ENCODE peak calls at places on chromosome 9, in nine cellular contexts. Z is astrocyte of the spinal cord, O is type B pancreatic cell, M is BJ, T is pancreas, J is PC-3, B is lower leg skin, V is left lung, G is AG04450. X is an unnamed sample.

GRCh38 chr9:113918697-113919390 is 42.7 kb downstream of the ZNF618 start:
- DNase-seq in Z (no peak), O (no peak), M (no peak), T (no peak), J (no peak), B (no peak), V (no peak), G (no peak), X (no peak)

GRCh38 chr9:121557581-121558422 is 58.2 kb upstream of the GGTA1 start:
- DNase-seq in Z (peak), O (no peak), M (peak), T (no peak), J (peak), B (peak), V (no peak), G (peak), X (peak)

GRCh38 chr9:37938121-37938906 is 34.4 kb upstream of the SLC25A51 start:
- DNase-seq in Z (peak), O (no peak), M (peak), T (no peak), J (peak), B (no peak), V (peak), G (peak), X (no peak)

GRCh38 chr9:115374724-115375268 is 256.8 kb upstream of the TNC start:
- DNase-seq in Z (no peak), O (no peak), M (no peak), T (no peak), J (no peak), B (no peak), V (no peak), G (no peak), X (no peak)

GRCh38 chr9:100267211-100267610 is 85.5 kb downstream of the TEX10 start:
- DNase-seq in Z (no peak), O (no peak), M (no peak), T (no peak), J (no peak), B (no peak), V (no peak), G (no peak), X (no peak)

GRCh38 chr9:6897831-6898230 is 140.1 kb downstream of the KDM4C start:
- DNase-seq in Z (no peak), O (no peak), M (no peak), T (peak), J (no peak), B (no peak), V (no peak), G (no peak), X (no peak)

GRCh38 chr9:11966804-11967203 is 726.4 kb upstream of the TYRP1 start:
- DNase-seq in Z (no peak), O (no peak), M (no peak), T (no peak), J (no peak), B (no peak), V (no peak), G (no peak), X (no peak)

GRCh38 chr9:114386886-114387677 is 700 bp downstream of the AKNA start:
- DNase-seq in Z (peak), O (no peak), M (no peak), T (no peak), J (no peak), B (no peak), V (peak), G (no peak), X (peak)

GRCh38 chr9:101418518-101419111 is 17.0 kb downstream of the ALDOB start:
- DNase-seq in Z (peak), O (no peak), M (no peak), T (no peak), J (no peak), B (no peak), V (no peak), G (no peak), X (no peak)

GRCh38 chr9:121399883-121400607 is 30.0 kb upstream of the STOM start:
- DNase-seq in Z (peak), O (no peak), M (peak), T (no peak), J (peak), B (no peak), V (no peak), G (peak), X (no peak)

GRCh38 chr9:110065527-110065926 is 142.4 kb downstream of the C9orf152 start:
- DNase-seq in Z (no peak), O (no peak), M (no peak), T (no peak), J (no peak), B (no peak), V (no peak), G (no peak), X (no peak)

GRCh38 chr9:23379842-23380241 is 446.2 kb downstream of the ELAVL2 start:
- DNase-seq in Z (no peak), O (no peak), M (no peak), T (no peak), J (no peak), B (no peak), V (no peak), G (no peak), X (no peak)

GRCh38 chr9:130541533-130541932 is 37.8 kb upstream of the FUBP3 start:
- DNase-seq in Z (no peak), O (no peak), M (no peak), T (no peak), J (peak), B (no peak), V (no peak), G (no peak), X (no peak)

GRCh38 chr9:87194471-87194870 is 247.2 kb upstream of the GAS1 start:
- DNase-seq in Z (peak), O (no peak), M (peak), T (no peak), J (no peak), B (no peak), V (no peak), G (peak), X (no peak)

GRCh38 chr9:130745210-130745800 is 51.7 kb downstream of the EXOSC2 start:
- DNase-seq in Z (peak), O (no peak), M (no peak), T (no peak), J (no peak), B (no peak), V (no peak), G (no peak), X (no peak)

DNA sequence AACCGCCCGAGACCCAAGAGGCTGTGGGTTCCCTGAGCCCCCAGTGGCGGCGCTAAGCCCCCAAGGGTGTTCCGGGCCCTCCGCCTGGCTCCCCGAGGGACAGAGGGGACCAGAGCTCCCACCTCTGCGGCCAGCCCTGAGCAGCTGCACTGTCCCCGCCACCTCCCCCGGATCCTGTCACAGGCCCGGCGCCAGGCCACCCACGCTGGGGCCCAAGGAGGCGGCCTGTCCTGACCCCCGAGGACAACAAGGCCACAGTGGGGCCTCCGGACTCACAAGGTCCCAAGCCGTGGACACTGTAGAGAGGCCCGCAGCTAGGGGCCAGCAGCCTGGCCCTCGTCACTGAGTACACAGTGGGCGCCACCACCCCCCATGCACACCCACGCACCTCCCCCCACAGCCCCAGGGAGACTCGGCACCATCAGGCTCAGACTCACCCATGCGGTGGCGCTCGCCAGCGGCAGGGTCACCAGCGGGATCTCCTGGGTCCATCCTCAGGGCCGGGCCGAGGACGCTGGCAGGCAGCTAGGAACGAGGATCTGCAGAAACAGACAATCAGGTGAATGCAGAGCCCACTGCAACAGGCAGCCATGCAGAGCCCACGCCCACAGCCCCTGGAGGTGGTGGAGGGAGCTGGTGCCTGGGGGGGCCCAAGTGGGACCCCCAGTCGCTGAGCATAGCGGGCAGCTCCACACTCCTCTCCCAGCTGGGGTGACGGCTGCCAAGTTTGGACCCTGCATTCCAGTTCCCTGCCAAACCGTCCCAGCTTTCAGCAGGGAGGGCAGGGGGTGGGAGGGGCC is 27.9 kb downstream of the EXD3 start:
- DNase-seq in Z (no peak), O (no peak), M (no peak), T (no peak), J (no peak), B (no peak), V (peak), G (no peak), X (peak)
- TF ChIP-seq CTCF in Z (no peak), O (no peak), M (no peak), T (no peak), J (no peak), B (no peak), V (no peak), G (no peak), X (no peak)

GRCh38 chr9:36341936-36342577 is 58.0 kb downstream of the RNF38 start:
- DNase-seq in Z (no peak), O (no peak), M (no peak), T (no peak), J (no peak), B (no peak), V (no peak), G (no peak), X (no peak)

GRCh38 chr9:36346578-36346977 is 53.5 kb downstream of the RNF38 start:
- DNase-seq in Z (no peak), O (no peak), M (no peak), T (no peak), J (no peak), B (no peak), V (no peak), G (no peak), X (no peak)

DNA sequence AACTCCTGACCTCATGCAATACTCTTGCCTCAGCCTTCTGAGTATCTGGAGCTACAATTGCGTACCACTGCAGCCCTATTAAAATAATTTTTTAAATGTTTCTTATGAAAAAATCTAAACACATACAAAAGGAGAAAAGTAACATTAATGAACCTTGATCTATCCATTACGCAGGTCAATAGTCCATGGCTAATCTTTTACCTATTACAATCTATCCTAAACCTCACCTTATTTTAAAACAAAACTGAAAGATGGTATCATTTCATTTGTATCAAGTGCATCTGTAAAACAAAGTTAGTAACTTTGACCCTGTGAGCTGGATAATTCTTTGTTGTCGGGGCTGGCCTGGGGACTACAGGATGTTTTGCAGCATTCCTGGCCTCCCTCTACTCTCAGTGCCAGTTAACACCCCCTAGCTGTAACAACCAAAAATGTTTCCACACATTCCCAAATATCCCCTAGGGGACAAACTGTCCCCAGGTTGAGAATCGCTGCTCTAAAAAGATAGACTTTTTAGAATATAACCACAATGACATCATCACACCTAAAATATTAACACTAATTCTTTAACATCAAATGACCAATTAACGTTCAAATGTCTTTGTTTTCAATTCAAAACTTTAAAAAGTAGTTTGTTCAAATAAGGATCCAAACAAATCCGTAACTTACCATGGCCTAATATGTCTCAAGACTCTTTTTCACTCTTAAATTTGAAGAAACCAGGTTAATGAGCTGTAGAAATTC is 54.8 kb downstream of the RNF38 start:
- DNase-seq in Z (no peak), O (no peak), M (no peak), T (no peak), J (no peak), B (no peak), V (no peak), G (no peak), X (no peak)
- TF ChIP-seq CTCF in Z (no peak), O (peak), M (no peak), T (no peak), J (peak), B (no peak), V (no peak), G (peak), X (no peak)

GRCh38 chr9:120152295-120152694 is 427.7 kb downstream of the CDK5RAP2 start:
- DNase-seq in Z (no peak), O (no peak), M (no peak), T (no peak), J (no peak), B (no peak), V (no peak), G (no peak), X (no peak)
- TF ChIP-seq CTCF in Z (no peak), O (no peak), M (no peak), T (no peak), J (no peak), B (no peak), V (no peak), G (no peak), X (no peak)

GRCh38 chr9:105656131-105656921 is 5.9 kb upstream of the TAL2 start:
- DNase-seq in Z (no peak), O (no peak), M (no peak), T (peak), J (no peak), B (no peak), V (peak), G (no peak), X (peak)
- TF ChIP-seq CTCF in Z (peak), O (peak), M (peak), T (peak), J (peak), B (no peak), V (no peak), G (no peak), X (peak)

GRCh38 chr9:132669636-132670358 is at the start of gene DDX31:
- DNase-seq in Z (peak), O (peak), M (no peak), T (peak), J (peak), B (peak), V (peak), G (peak), X (peak)
- TF ChIP-seq CTCF in Z (no peak), O (peak), M (no peak), T (no peak), J (no peak), B (no peak), V (no peak), G (no peak), X (no peak)

GRCh38 chr9:118594428-118594827 is 774.8 kb downstream of the BRINP1 start:
- DNase-seq in Z (no peak), O (no peak), M (no peak), T (no peak), J (no peak), B (no peak), V (no peak), G (no peak), X (no peak)

GRCh38 chr9:118596374-118597015 is 772.7 kb downstream of the BRINP1 start:
- DNase-seq in Z (no peak), O (no peak), M (no peak), T (no peak), J (no peak), B (no peak), V (no peak), G (no peak), X (no peak)

DNA sequence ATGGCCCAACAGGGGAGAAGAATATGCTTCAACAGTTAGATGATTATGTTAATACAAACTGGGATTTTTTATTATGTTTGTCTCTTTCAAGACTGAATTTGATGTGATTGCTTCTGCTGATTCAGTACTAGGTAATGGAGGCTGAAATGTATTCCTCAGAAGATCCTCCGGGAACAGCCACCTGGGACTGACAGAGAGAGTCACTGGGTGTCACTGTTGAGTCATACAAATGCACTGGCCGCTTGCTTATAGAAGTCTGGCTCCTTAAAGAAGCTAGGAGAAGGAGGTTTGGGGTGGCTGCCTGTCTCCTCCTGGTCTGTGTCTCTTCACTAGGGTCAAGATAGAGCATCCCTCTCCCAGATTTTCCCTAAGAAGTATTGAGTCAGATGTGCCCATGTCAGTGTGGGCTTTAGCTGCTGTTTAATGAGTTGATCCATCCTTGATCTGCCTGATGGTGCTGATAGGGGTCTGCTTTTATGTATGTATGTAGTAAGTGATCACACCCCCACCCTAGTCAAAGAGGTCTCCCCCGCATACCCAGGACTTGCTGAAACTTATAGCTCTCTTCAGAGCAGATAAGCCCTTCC is 773.4 kb downstream of the BRINP1 start:
- DNase-seq in Z (peak), O (no peak), M (no peak), T (no peak), J (peak), B (no peak), V (no peak), G (no peak), X (no peak)
- TF ChIP-seq CTCF in Z (peak), O (peak), M (peak), T (no peak), J (no peak), B (no peak), V (peak), G (no peak), X (peak)

GRCh38 chr9:123425836-123426365 is 69.9 kb downstream of the CRB2 start:
- DNase-seq in Z (no peak), O (no peak), M (no peak), T (peak), J (no peak), B (no peak), V (no peak), G (no peak), X (no peak)

GRCh38 chr9:123425261-123425821 is 69.3 kb downstream of the CRB2 start:
- DNase-seq in Z (no peak), O (no peak), M (no peak), T (peak), J (no peak), B (no peak), V (no peak), G (no peak), X (no peak)

GRCh38 chr9:123424131-123424530 is 68.1 kb downstream of the CRB2 start:
- DNase-seq in Z (no peak), O (no peak), M (no peak), T (peak), J (no peak), B (no peak), V (no peak), G (no peak), X (no peak)

GRCh38 chr9:123424552-123425225 is 68.7 kb downstream of the CRB2 start:
- DNase-seq in Z (no peak), O (no peak), M (no peak), T (peak), J (no peak), B (no peak), V (no peak), G (no peak), X (no peak)

DNA sequence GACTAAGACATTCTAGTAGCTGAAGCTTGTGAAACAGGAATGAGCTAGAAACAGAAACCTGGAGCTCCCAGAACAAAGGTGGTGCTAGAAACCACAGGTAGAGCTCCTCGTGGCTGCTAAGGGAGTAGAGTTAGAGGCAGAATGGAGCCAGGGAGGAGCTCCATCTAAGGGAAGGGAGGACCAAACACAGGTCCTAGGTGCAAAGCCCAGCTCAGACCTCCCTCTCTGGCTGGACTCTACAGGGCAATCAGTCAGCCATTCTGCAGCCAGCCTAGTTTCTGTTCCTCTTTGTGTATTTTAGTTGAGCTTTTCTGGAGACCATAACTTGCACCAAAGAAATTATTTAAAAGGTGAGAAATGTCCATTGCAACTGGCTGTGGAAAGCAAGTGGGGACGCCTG is 70.4 kb downstream of the CRB2 start:
- DNase-seq in Z (no peak), O (no peak), M (no peak), T (no peak), J (no peak), B (no peak), V (no peak), G (no peak), X (no peak)
- TF ChIP-seq CTCF in Z (no peak), O (no peak), M (no peak), T (no peak), J (peak), B (no peak), V (no peak), G (no peak), X (no peak)

GRCh38 chr9:18487620-18488019 is 13.7 kb downstream of the ADAMTSL1 start:
- DNase-seq in Z (no peak), O (no peak), M (no peak), T (no peak), J (no peak), B (no peak), V (no peak), G (no peak), X (no peak)
- TF ChIP-seq CTCF in Z (no peak), O (no peak), M (no peak), T (no peak), J (no peak), B (no peak), V (no peak), G (no peak), X (no peak)

DNA sequence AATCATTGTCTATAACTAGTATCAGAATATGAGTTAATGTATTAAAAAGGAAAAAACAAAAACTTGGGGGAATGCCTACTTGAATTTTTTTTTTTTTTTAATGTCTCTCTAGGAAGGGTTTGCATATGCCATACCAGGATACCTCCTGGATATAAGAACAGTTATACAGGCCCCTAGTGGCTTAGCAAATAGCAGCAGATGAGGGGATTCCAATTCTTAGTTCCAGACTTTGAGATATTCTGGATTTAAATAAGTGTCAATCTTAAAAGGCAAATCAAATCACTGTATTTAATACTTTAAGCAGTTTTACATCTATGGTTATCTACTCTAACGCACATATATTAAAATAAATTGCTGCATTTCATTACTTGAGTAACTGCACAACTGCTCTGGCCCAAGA is 1055.5 kb upstream of the DMAC1 start:
- DNase-seq in Z (peak), O (no peak), M (no peak), T (no peak), J (no peak), B (no peak), V (no peak), G (no peak), X (no peak)
- TF ChIP-seq CTCF in Z (peak), O (peak), M (no peak), T (no peak), J (no peak), B (no peak), V (no peak), G (peak), X (peak)